ENCODE peak calls at places on chromosomes 12 and 14, in six cellular contexts. M is CD4-positive, CD25-positive, alpha-beta regulatory T cell; D is prostate gland; V is pancreas; N is IMR-90; T is neuronal stem cell. F is an unnamed sample.

GRCh38 chr14:35331605-35332516 is 39.7 kb downstream of the PSMA6 start:
- DNase-seq in M (no peak), D (peak; percentile 93), V (peak; percentile 62), N (peak; percentile 87), T (no peak), F (no peak)

GRCh38 chr14:56180754-56181542 is 62.7 kb downstream of the PELI2 start:
- DNase-seq in M (no peak), D (no peak), V (no peak), N (no peak), T (no peak), F (no peak)

GRCh38 chr14:99612737-99613330 is 8.8 kb upstream of the CCDC85C start:
- DNase-seq in M (no peak), D (no peak), V (no peak), N (peak; percentile 70), T (no peak), F (no peak)

GRCh38 chr14:58238252-58239247 is 6.1 kb upstream of the PSMA3 start:
- DNase-seq in M (no peak), D (no peak), V (no peak), N (no peak), T (no peak), F (no peak)

GRCh38 chr12:46830731-46831334 is 5.0 kb upstream of the SLC38A4 start:
- DNase-seq in M (no peak), D (peak; percentile 6), V (peak; percentile 24), N (no peak), T (peak; percentile 5), F (no peak)

GRCh38 chr12:66241061-66242043 is 52.3 kb downstream of the IRAK3 start:
- DNase-seq in M (no peak), D (no peak), V (no peak), N (peak; percentile 83), T (no peak), F (no peak)

GRCh38 chr14:79100578-79100977 is 930.4 kb downstream of the NRXN3 start:
- DNase-seq in M (no peak), D (no peak), V (no peak), N (no peak), T (no peak), F (no peak)

GRCh38 chr12:75848533-75848932 is 183.0 kb downstream of the PHLDA1 start:
- DNase-seq in M (no peak), D (no peak), V (no peak), N (peak; percentile 28), T (no peak), F (no peak)

GRCh38 chr14:101064121-101064661 is 160.7 kb upstream of the RTL1 start:
- DNase-seq in M (no peak), D (no peak), V (no peak), N (no peak), T (no peak), F (peak; percentile 11)

GRCh38 chr14:60561845-60562746 is 53.1 kb downstream of the SIX6 start:
- DNase-seq in M (no peak), D (peak; percentile 14), V (peak; percentile 4), N (peak; percentile 82), T (peak; percentile 69), F (peak; percentile 50)

GRCh38 chr12:42262271-42262670 is 24.2 kb upstream of the YAF2 start:
- DNase-seq in M (no peak), D (no peak), V (no peak), N (peak; percentile 2), T (no peak), F (no peak)

GRCh38 chr14:91177073-91177796 is 63.4 kb downstream of the DGLUCY start:
- DNase-seq in M (peak; percentile 79), D (peak; percentile 62), V (peak; percentile 19), N (peak; percentile 70), T (peak; percentile 54), F (no peak)

GRCh38 chr12:120588948-120589930 is 8.0 kb upstream of the POP5 start:
- DNase-seq in M (no peak), D (no peak), V (no peak), N (no peak), T (no peak), F (peak; percentile 56)

GRCh38 chr12:90858261-90858660 is 96.7 kb downstream of the CCER1 start:
- DNase-seq in M (no peak), D (peak; percentile 26), V (peak; percentile 7), N (peak; percentile 24), T (peak; percentile 24), F (peak; percentile 3)

GRCh38 chr14:64464695-64465094 is 604 bp upstream of the AKAP5 start:
- DNase-seq in M (no peak), D (no peak), V (no peak), N (no peak), T (no peak), F (no peak)

GRCh38 chr14:89348726-89349125 is 68.3 kb downstream of the FOXN3 start:
- DNase-seq in M (no peak), D (no peak), V (no peak), N (no peak), T (no peak), F (no peak)

GRCh38 chr12:89906824-89907223 is 198.2 kb upstream of the ATP2B1 start:
- DNase-seq in M (no peak), D (no peak), V (no peak), N (no peak), T (no peak), F (no peak)

GRCh38 chr12:67676624-67677023 is 28.1 kb downstream of the DYRK2 start:
- DNase-seq in M (no peak), D (no peak), V (no peak), N (peak; percentile 25), T (no peak), F (no peak)

GRCh38 chr12:75850751-75851462 is 180.7 kb downstream of the PHLDA1 start:
- DNase-seq in M (no peak), D (no peak), V (no peak), N (peak; percentile 84), T (no peak), F (no peak)

GRCh38 chr12:11650279-11650696 is 814 bp downstream of the ETV6 start:
- DNase-seq in M (no peak), D (peak; percentile 19), V (peak; percentile 33), N (no peak), T (no peak), F (no peak)

GRCh38 chr14:29898470-29898869 is 29.2 kb downstream of the PRKD1 start:
- DNase-seq in M (no peak), D (no peak), V (no peak), N (no peak), T (no peak), F (no peak)

GRCh38 chr14:97878206-97878605 is 1081.0 kb downstream of the VRK1 start:
- DNase-seq in M (no peak), D (no peak), V (no peak), N (no peak), T (no peak), F (no peak)

GRCh38 chr12:70794131-70794530 is 126.4 kb downstream of the PTPRR start:
- DNase-seq in M (no peak), D (no peak), V (no peak), N (no peak), T (no peak), F (no peak)

GRCh38 chr12:89768586-89769482 is 60.2 kb upstream of the ATP2B1 start:
- DNase-seq in M (no peak), D (no peak), V (no peak), N (peak; percentile 98), T (no peak), F (no peak)

GRCh38 chr14:33475623-33476022 is 475.3 kb downstream of the EGLN3 start:
- DNase-seq in M (no peak), D (no peak), V (no peak), N (no peak), T (peak; percentile 90), F (peak; percentile 61)

GRCh38 chr12:67482751-67483661 is 165.5 kb upstream of the DYRK2 start:
- DNase-seq in M (peak; percentile 77), D (peak; percentile 47), V (peak; percentile 11), N (peak; percentile 56), T (no peak), F (peak; percentile 63)

GRCh38 chr14:65044596-65044959 is 57.7 kb downstream of the MAX start:
- DNase-seq in M (no peak), D (no peak), V (no peak), N (no peak), T (no peak), F (no peak)

DNA sequence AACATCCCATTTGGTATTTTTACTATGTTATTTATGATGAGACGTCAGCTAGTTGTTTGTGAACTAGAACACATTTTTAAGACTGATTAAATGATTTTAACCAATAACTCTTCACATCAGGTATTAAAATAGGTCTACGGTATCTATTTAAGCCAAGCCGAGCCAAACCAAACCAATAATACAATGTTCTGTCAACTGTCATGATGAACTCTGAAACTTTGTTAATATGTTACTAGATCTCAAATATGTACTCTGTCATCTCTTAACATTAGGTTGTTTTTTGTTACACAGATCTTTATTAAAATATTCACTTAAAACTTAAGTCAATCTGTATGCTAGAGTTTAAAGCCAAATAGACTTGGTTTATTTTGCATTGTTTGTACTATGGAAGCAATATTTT is 1.0 kb downstream of the ART4 start:
- DNase-seq in M (no peak), D (no peak), V (no peak), N (no peak), T (no peak), F (no peak)
- H3K27ac ChIP-seq in M (no peak overlapping the region), D (peak overlapping the region; percentile 30), V (peak overlapping the region; percentile 82), N (no peak overlapping the region), T (no peak overlapping the region), F (no peak overlapping the region)

DNA sequence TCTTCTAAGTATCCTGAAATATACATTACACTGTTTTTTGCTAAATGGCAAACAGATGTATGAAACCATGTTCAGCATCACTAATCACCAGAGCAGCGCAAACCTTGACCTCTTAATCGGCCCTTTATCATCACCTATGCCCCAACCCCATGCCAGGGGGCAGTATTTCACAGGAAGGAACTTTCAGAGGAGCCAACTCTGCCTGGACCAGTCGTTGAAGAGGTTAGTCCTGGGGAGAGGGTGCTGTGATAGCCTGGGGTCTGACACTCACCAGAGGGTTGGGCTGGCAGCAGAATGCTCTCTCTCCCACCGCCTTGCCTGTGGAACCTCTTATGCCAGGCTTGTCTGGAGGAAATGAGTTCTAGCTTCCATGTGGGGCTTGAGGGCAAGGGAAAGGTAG is 411.7 kb downstream of the TMEM117 start:
- DNase-seq in M (no peak), D (no peak), V (no peak), N (no peak), T (no peak), F (no peak)
- H3K4me3 ChIP-seq in M (no peak overlapping the region), D (no peak overlapping the region), V (no peak overlapping the region), N (no peak overlapping the region), T (no peak overlapping the region), F (no peak overlapping the region)

GRCh38 chr14:69910871-69911270 is 31.7 kb downstream of the SMOC1 start:
- DNase-seq in M (no peak), D (no peak), V (no peak), N (no peak), T (no peak), F (no peak)
- H3K27ac ChIP-seq in M (no peak overlapping the region), D (no peak overlapping the region), V (no peak overlapping the region), N (no peak overlapping the region), T (no peak overlapping the region), F (peak overlapping the region; percentile 84)

GRCh38 chr14:55075628-55076027 is 24.2 kb downstream of the MAPK1IP1L start:
- DNase-seq in M (no peak), D (no peak), V (no peak), N (peak; percentile 70), T (no peak), F (no peak)

GRCh38 chr14:55074662-55075061 is 23.2 kb downstream of the MAPK1IP1L start:
- DNase-seq in M (no peak), D (no peak), V (no peak), N (peak; percentile 60), T (no peak), F (no peak)

GRCh38 chr14:55073856-55074255 is 22.4 kb downstream of the MAPK1IP1L start:
- DNase-seq in M (no peak), D (no peak), V (no peak), N (peak; percentile 81), T (no peak), F (no peak)

GRCh38 chr14:55071051-55071450 is 19.6 kb downstream of the MAPK1IP1L start:
- DNase-seq in M (no peak), D (no peak), V (no peak), N (peak; percentile 50), T (no peak), F (no peak)

GRCh38 chr14:55071870-55072640 is 20.6 kb downstream of the MAPK1IP1L start:
- DNase-seq in M (peak; percentile 57), D (no peak), V (no peak), N (peak; percentile 94), T (no peak), F (peak; percentile 59)
- H3K4me3 ChIP-seq in M (peak overlapping the region; percentile 85), D (no peak overlapping the region), V (no peak overlapping the region), N (no peak overlapping the region), T (no peak overlapping the region), F (no peak overlapping the region)